ENCODE peak calls at places on chromosomes 4 and X, in eight cellular contexts. K is endothelial cell; J is stimulated activated CD4-positive, alpha-beta T cell treated with anti-CD3 and anti-CD28 coated beads, Interleukin-4, amount 100 ng/mL, for 48 hours; U is HTR-8/SVneo; W is bronchial epithelial cell; Z is BE2C; L is amniotic stem cell; N is stimulated activated CD8-positive, alpha-beta memory T cell treated with anti-CD3 and anti-CD28 coated beads, Interleukin-7, amount 100 ng/mL, for 4 hours. P is an unnamed sample.

GRCh38 chr4:22876281-22876680 is 183.5 kb downstream of the GBA3 start:
- DNase-seq in K (no peak), J (no peak), U (no peak), W (no peak), Z (no peak), L (no peak), N (no peak), P (no peak)

GRCh38 chr4:1499465-1499864 is 93.2 kb upstream of the NKX1-1 start:
- DNase-seq in K (no peak), J (no peak), U (no peak), W (no peak), Z (peak), L (no peak), N (no peak), P (no peak)

GRCh38 chrX:43693602-43694406 is 37.7 kb downstream of the MAOA start:
- DNase-seq in K (no peak), J (no peak), U (no peak), W (peak), Z (no peak), L (no peak), N (no peak), P (no peak)

GRCh38 chr4:149835280-149835679 is 19.6 kb upstream of the IQCM start:
- DNase-seq in K (no peak), J (no peak), U (no peak), W (no peak), Z (no peak), L (no peak), N (no peak), P (no peak)

GRCh38 chr4:121256346-121256745 is 92.2 kb upstream of the TNIP3 start:
- DNase-seq in K (no peak), J (peak), U (peak), W (peak), Z (no peak), L (peak), N (peak), P (no peak)

GRCh38 chrX:44025611-44026010 is 52.4 kb upstream of the NDP start:
- DNase-seq in K (no peak), J (no peak), U (no peak), W (peak), Z (no peak), L (no peak), N (no peak), P (no peak)

GRCh38 chrX:12497832-12498591 is 293.2 kb upstream of the PRPS2 start:
- DNase-seq in K (peak), J (no peak), U (no peak), W (no peak), Z (peak), L (no peak), N (no peak), P (no peak)

GRCh38 chr4:70027011-70027410 is 1.2 kb upstream of the HTN3 start:
- DNase-seq in K (no peak), J (no peak), U (no peak), W (no peak), Z (peak), L (no peak), N (no peak), P (no peak)

GRCh38 chr4:2898001-2898400 is 54.4 kb downstream of the ADD1 start:
- DNase-seq in K (no peak), J (no peak), U (no peak), W (no peak), Z (peak), L (no peak), N (no peak), P (no peak)

GRCh38 chr4:143202824-143203223 is 18.1 kb downstream of the USP38 start:
- DNase-seq in K (no peak), J (no peak), U (no peak), W (peak), Z (no peak), L (no peak), N (no peak), P (no peak)

GRCh38 chr4:168923526-168924194 is 86.4 kb downstream of the CBR4 start:
- DNase-seq in K (peak), J (peak), U (peak), W (peak), Z (peak), L (peak), N (peak), P (no peak)

GRCh38 chr4:78346222-78346621 is 205.3 kb upstream of the ANXA3 start:
- DNase-seq in K (no peak), J (no peak), U (no peak), W (no peak), Z (no peak), L (no peak), N (no peak), P (no peak)

GRCh38 chr4:66693694-66694093 is 851.6 kb downstream of the CENPC start:
- DNase-seq in K (no peak), J (no peak), U (no peak), W (no peak), Z (no peak), L (no peak), N (no peak), P (no peak)

GRCh38 chr4:98653890-98654867 is 4.2 kb downstream of the TSPAN5 start:
- DNase-seq in K (no peak), J (no peak), U (no peak), W (peak), Z (no peak), L (peak), N (no peak), P (peak)

GRCh38 chrX:130741584-130741983 is 161.4 kb downstream of the ENOX2 start:
- DNase-seq in K (no peak), J (no peak), U (no peak), W (no peak), Z (no peak), L (no peak), N (no peak), P (no peak)

GRCh38 chr4:27089186-27089585 is 228.5 kb downstream of the STIM2 start:
- DNase-seq in K (no peak), J (no peak), U (no peak), W (no peak), Z (no peak), L (no peak), N (no peak), P (no peak)

GRCh38 chrX:63747331-63747730 is 37.7 kb downstream of the ARHGEF9 start:
- DNase-seq in K (no peak), J (no peak), U (no peak), W (peak), Z (no peak), L (no peak), N (no peak), P (no peak)

GRCh38 chr4:108483077-108483476 is 137.3 kb upstream of the RPL34 start:
- DNase-seq in K (no peak), J (no peak), U (no peak), W (no peak), Z (no peak), L (no peak), N (no peak), P (no peak)

GRCh38 chr4:54527532-54527931 is 130.2 kb upstream of the KIT start:
- DNase-seq in K (no peak), J (no peak), U (no peak), W (no peak), Z (no peak), L (no peak), N (no peak), P (no peak)

GRCh38 chrX:140918398-140919043 is 83.9 kb upstream of the SPANXB1 start:
- DNase-seq in K (peak), J (peak), U (no peak), W (peak), Z (peak), L (peak), N (no peak), P (peak)

GRCh38 chr4:134202557-134202956 is 968 bp upstream of the PABPC4L start:
- DNase-seq in K (no peak), J (no peak), U (no peak), W (peak), Z (no peak), L (no peak), N (no peak), P (no peak)

GRCh38 chrX:79078114-79078513 is 66.4 kb upstream of the GPR174 start:
- DNase-seq in K (no peak), J (no peak), U (no peak), W (no peak), Z (no peak), L (no peak), N (no peak), P (no peak)

GRCh38 chr4:94804613-94805012 is 46.9 kb downstream of the BMPR1B start:
- DNase-seq in K (no peak), J (no peak), U (no peak), W (no peak), Z (no peak), L (no peak), N (no peak), P (no peak)

GRCh38 chrX:66074920-66075879 is 35.3 kb upstream of the VSIG4 start:
- DNase-seq in K (no peak), J (no peak), U (no peak), W (no peak), Z (no peak), L (no peak), N (peak), P (no peak)

GRCh38 chr4:67333663-67334062 is 211.6 kb downstream of the CENPC start:
- DNase-seq in K (no peak), J (no peak), U (no peak), W (no peak), Z (no peak), L (no peak), N (no peak), P (no peak)

GRCh38 chr4:144831971-144832370 is 186.0 kb downstream of the HHIP start:
- DNase-seq in K (no peak), J (no peak), U (no peak), W (peak), Z (no peak), L (no peak), N (no peak), P (no peak)

GRCh38 chr4:30720021-30720655 is at the start of gene PCDH7:
- DNase-seq in K (peak), J (no peak), U (peak), W (peak), Z (no peak), L (peak), N (no peak), P (no peak)

GRCh38 chr4:27666943-27667342 is 806.3 kb downstream of the STIM2 start:
- DNase-seq in K (no peak), J (no peak), U (peak), W (peak), Z (no peak), L (no peak), N (no peak), P (no peak)

GRCh38 chrX:110021180-110022022 is 18.5 kb downstream of the TMEM164 start:
- DNase-seq in K (no peak), J (no peak), U (no peak), W (no peak), Z (no peak), L (no peak), N (no peak), P (no peak)

GRCh38 chrX:3522016-3522690 is 175.7 kb upstream of the MXRA5 start:
- DNase-seq in K (no peak), J (no peak), U (no peak), W (no peak), Z (no peak), L (peak), N (no peak), P (no peak)

GRCh38 chr4:161554372-161554990 is 609.3 kb downstream of the FSTL5 start:
- DNase-seq in K (no peak), J (no peak), U (no peak), W (peak), Z (no peak), L (no peak), N (no peak), P (no peak)

GRCh38 chrX:9670136-9670905 is 95.3 kb downstream of the GPR143 start:
- DNase-seq in K (no peak), J (no peak), U (no peak), W (no peak), Z (no peak), L (no peak), N (no peak), P (no peak)

GRCh38 chr4:112189754-112190153 is 41.8 kb upstream of the AP1AR start:
- DNase-seq in K (no peak), J (no peak), U (no peak), W (peak), Z (no peak), L (no peak), N (no peak), P (no peak)

GRCh38 chrX:37380920-37381319 is 31.8 kb downstream of the PRRG1 start:
- DNase-seq in K (no peak), J (no peak), U (no peak), W (peak), Z (no peak), L (no peak), N (no peak), P (peak)